ENCODE peak calls at places on chromosomes 12 and 14, in five cellular contexts. X, U, C, P and B are unnamed samples.

GRCh38 chr14:72892103-72892878 is 1.6 kb downstream of the DPF3 start:
- DNase-seq in X (peak), U (no peak), C (peak), P (peak), B (peak)

GRCh38 chr12:9674226-9674590 is 4.7 kb downstream of the CLEC2D start:
- DNase-seq in X (peak), U (no peak), C (no peak), P (no peak), B (no peak)

GRCh38 chr14:93880025-93880820 is 46.9 kb upstream of the FAM181A start:
- DNase-seq in X (no peak), U (no peak), C (no peak), P (no peak), B (no peak)

GRCh38 chr14:22839159-22839779 is 2.9 kb downstream of the MMP14 start:
- DNase-seq in X (peak), U (no peak), C (no peak), P (peak), B (no peak)

GRCh38 chr12:132161046-132161781 is 17.0 kb downstream of the NOC4L start:
- DNase-seq in X (no peak), U (no peak), C (no peak), P (no peak), B (no peak)

GRCh38 chr12:10165421-10165820 is 6.5 kb downstream of the OLR1 start:
- DNase-seq in X (no peak), U (no peak), C (no peak), P (no peak), B (no peak)

GRCh38 chr12:39612250-39612649 is 7.4 kb downstream of the ABCD2 start:
- DNase-seq in X (no peak), U (no peak), C (no peak), P (no peak), B (no peak)

GRCh38 chr12:26264215-26264838 is 69.0 kb downstream of the SSPN start:
- DNase-seq in X (no peak), U (no peak), C (no peak), P (no peak), B (no peak)

GRCh38 chr12:75982974-75983660 is 48.5 kb downstream of the PHLDA1 start:
- DNase-seq in X (no peak), U (no peak), C (no peak), P (no peak), B (no peak)

GRCh38 chr12:32585680-32586079 is 93.4 kb upstream of the DNM1L start:
- DNase-seq in X (no peak), U (no peak), C (no peak), P (no peak), B (no peak)

GRCh38 chr14:35534884-35535793 is 1.2 kb downstream of the INSM2 start:
- DNase-seq in X (peak), U (peak), C (peak), P (peak), B (peak)

GRCh38 chr14:24052656-24053547 is 1.1 kb downstream of the CARMIL3 start:
- DNase-seq in X (no peak), U (no peak), C (no peak), P (no peak), B (no peak)

GRCh38 chr14:74735113-74735512 is 22.2 kb downstream of the FCF1 start:
- DNase-seq in X (no peak), U (no peak), C (no peak), P (no peak), B (peak)

GRCh38 chr12:46205293-46205692 is 63.5 kb downstream of the SLC38A1 start:
- DNase-seq in X (no peak), U (no peak), C (no peak), P (no peak), B (no peak)

GRCh38 chr12:123983822-123984485 is 10.9 kb downstream of the ZNF664 start:
- DNase-seq in X (peak), U (peak), C (no peak), P (peak), B (peak)

GRCh38 chr12:44317651-44318126 is 481.8 kb downstream of the TMEM117 start:
- DNase-seq in X (no peak), U (no peak), C (no peak), P (no peak), B (peak)

GRCh38 chr14:83556746-83557460 is 1973.0 kb upstream of the FLRT2 start:
- DNase-seq in X (no peak), U (no peak), C (no peak), P (no peak), B (no peak)

GRCh38 chr12:47507221-47507620 is 198.6 kb downstream of the RPAP3 start:
- DNase-seq in X (no peak), U (no peak), C (no peak), P (no peak), B (no peak)

GRCh38 chr12:117334855-117335587 is 26.4 kb downstream of the NOS1 start:
- DNase-seq in X (no peak), U (no peak), C (no peak), P (no peak), B (no peak)

GRCh38 chr12:3107954-3108353 is 30.8 kb downstream of the TSPAN9 start:
- DNase-seq in X (no peak), U (no peak), C (no peak), P (no peak), B (no peak)

GRCh38 chr12:107610030-107610859 is 75.4 kb upstream of the PWP1 start:
- DNase-seq in X (no peak), U (no peak), C (peak), P (no peak), B (peak)

GRCh38 chr12:1498199-1498740 is 96.1 kb downstream of the FBXL14 start:
- DNase-seq in X (no peak), U (no peak), C (no peak), P (no peak), B (no peak)

GRCh38 chr12:1501001-1501400 is 93.4 kb downstream of the FBXL14 start:
- DNase-seq in X (no peak), U (no peak), C (no peak), P (no peak), B (no peak)

GRCh38 chr12:1501695-1502440 is 92.5 kb downstream of the FBXL14 start:
- DNase-seq in X (no peak), U (no peak), C (no peak), P (no peak), B (no peak)

GRCh38 chr12:1499351-1499750 is 95.0 kb downstream of the FBXL14 start:
- DNase-seq in X (no peak), U (no peak), C (no peak), P (no peak), B (no peak)

DNA sequence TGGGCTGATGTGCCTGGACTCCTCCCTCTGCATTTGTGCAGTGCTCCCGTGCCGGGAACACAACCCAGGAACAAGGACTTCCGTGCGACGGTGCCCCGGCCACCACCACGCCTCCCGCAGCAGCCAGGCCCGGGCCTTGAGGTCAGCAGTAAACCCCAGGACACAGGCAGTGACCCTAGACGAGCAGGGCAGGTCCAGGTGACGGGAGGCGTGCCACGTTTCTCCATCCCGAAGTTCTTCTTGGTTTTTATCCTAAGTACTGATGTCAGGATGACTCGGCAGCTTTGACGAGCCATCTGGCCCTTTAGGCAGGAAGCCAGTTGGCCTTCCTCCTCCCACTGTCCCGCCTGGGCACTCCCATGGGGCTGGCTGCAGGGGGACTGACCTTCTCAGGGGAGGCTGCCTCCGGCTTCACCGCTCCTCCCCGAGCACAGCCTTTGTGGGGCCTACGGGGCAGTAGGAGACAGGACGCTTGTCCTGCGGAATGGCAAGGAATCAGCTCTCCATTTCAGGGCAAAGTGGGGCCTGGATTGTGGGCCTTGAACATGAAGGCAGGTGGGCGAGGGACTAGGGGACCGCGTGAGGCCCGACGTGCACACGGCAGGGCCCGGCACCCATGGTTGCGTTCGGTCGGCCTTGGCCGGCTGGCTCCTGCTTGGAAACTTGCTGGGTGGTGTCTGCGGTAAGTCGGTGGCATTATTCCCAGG is 94.1 kb downstream of the FBXL14 start:
- DNase-seq in X (no peak), U (no peak), C (no peak), P (no peak), B (peak)
- TF ChIP-seq POLR2A in X (no peak), U (no peak), C (no peak), P (no peak), B (no peak)

GRCh38 chr14:89416002-89416995 is 734 bp downstream of the FOXN3 start:
- DNase-seq in X (peak), U (peak), C (peak), P (peak), B (peak)
- TF ChIP-seq POLR2A in X (peak), U (no peak), C (no peak), P (peak), B (peak)

GRCh38 chr12:6982532-6982931 is 11.8 kb downstream of the EMG1 start:
- DNase-seq in X (no peak), U (no peak), C (no peak), P (no peak), B (no peak)

DNA sequence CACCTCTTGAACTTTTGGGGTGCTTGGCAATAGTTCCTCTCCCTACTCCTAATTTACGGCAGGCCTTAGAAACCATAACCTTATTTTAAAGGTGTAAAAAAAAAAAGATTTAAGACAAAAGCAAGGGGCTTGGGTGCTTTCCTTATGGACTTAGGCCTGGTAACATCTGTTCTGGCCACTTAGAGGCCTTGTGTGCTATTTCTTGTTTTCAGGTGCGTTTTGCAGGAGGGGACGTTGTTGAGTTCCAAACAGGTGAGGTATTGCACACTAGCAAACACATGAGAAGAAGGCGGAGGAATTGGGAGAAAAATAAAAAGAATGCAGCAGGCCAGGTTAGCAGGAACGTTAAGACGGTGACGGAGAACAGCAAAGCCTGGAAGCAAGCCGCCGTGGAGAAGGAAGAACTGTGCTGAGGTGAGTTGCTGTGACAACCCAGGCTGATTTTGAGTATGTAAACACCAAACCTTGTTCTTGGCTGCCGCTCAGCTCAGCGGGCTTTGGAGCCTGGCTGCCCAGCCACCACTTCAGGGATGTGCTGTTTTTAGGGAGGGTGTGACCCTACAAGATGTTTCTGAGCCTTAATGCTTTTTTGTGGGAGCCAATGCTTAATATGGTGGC is 17.4 kb downstream of the EMG1 start:
- DNase-seq in X (peak), U (peak), C (no peak), P (no peak), B (no peak)
- TF ChIP-seq POLR2A in X (no peak), U (no peak), C (no peak), P (no peak), B (no peak)

GRCh38 chr14:90699016-90699415 is 117.2 kb downstream of the TTC7B start:
- DNase-seq in X (no peak), U (no peak), C (no peak), P (no peak), B (no peak)
- TF ChIP-seq POLR2A in X (no peak), U (no peak), C (no peak), P (no peak), B (no peak)

GRCh38 chr14:96393292-96393691 is 1.4 kb downstream of the AK7 start:
- DNase-seq in X (no peak), U (no peak), C (no peak), P (no peak), B (peak)

GRCh38 chr14:96390965-96391292 is 999 bp upstream of the AK7 start:
- DNase-seq in X (no peak), U (no peak), C (no peak), P (no peak), B (no peak)

GRCh38 chr14:96394047-96394815 is 2.3 kb downstream of the AK7 start:
- DNase-seq in X (no peak), U (no peak), C (no peak), P (no peak), B (no peak)

GRCh38 chr14:96391293-96392118 is 422 bp upstream of the AK7 start:
- DNase-seq in X (peak), U (peak), C (peak), P (peak), B (peak)
- TF ChIP-seq POLR2A in X (peak), U (no peak), C (peak), P (no peak), B (peak)

GRCh38 chr14:61750708-61751474 is 11.3 kb upstream of the SNAPC1 start:
- DNase-seq in X (peak), U (peak), C (no peak), P (peak), B (peak)
- TF ChIP-seq POLR2A in X (peak), U (no peak), C (no peak), P (no peak), B (peak)